ENCODE peak calls at places on chromosomes 7 and 10, in four cellular contexts. G is GM12878, Z is K562, C is A549. N is an unnamed sample.

GRCh38 chr10:62266147-62266546 is 2.5 kb downstream of the RTKN2 start:
- DNase-seq in G (no peak), Z (no peak), C (no peak), N (no peak)

GRCh38 chr7:108109216-108109908 is 20.8 kb downstream of the LAMB4 start:
- DNase-seq in C (peak), Z (no peak), G (no peak), N (peak)

GRCh38 chr10:80568306-80568705 is 30.6 kb downstream of the SH2D4B start:
- DNase-seq in C (no peak), Z (no peak), G (no peak), N (no peak)

GRCh38 chr7:142568430-142569097 is 180.7 kb upstream of the PRSS1 start:
- DNase-seq in C (peak), G (no peak), Z (no peak), N (no peak)

GRCh38 chr10:29208816-29209215 is 80.1 kb upstream of the LYZL1 start:
- DNase-seq in C (no peak), G (no peak), Z (no peak), N (no peak)

GRCh38 chr10:42866115-42866995 is 83.8 kb downstream of the BMS1 start:
- DNase-seq in C (peak), G (no peak), Z (peak), N (peak)

GRCh38 chr7:98283127-98283886 is 1.8 kb downstream of the BRI3 start:
- DNase-seq in G (no peak), Z (no peak), C (no peak), N (no peak)

GRCh38 chr10:44860811-44861751 is 50.1 kb upstream of the TMEM72 start:
- DNase-seq in Z (no peak), C (no peak), G (no peak), N (no peak)

GRCh38 chr7:21358640-21359039 is 69.2 kb upstream of the SP4 start:
- DNase-seq in Z (no peak), G (no peak), C (no peak), N (no peak)

GRCh38 chr10:132910901-132911711 is 31.3 kb downstream of the CFAP46 start:
- DNase-seq in C (no peak), G (no peak), Z (no peak), N (no peak)

GRCh38 chr10:72784551-72785421 is 92.8 kb downstream of the MCU start:
- DNase-seq in C (no peak), G (no peak), Z (no peak), N (peak)

GRCh38 chr10:70613941-70614340 is 11.4 kb upstream of the PRF1 start:
- DNase-seq in Z (no peak), G (no peak), C (no peak), N (no peak)

GRCh38 chr7:81190997-81191747 is 272.3 kb upstream of the SEMA3C start:
- DNase-seq in Z (no peak), G (no peak), C (peak), N (no peak)

GRCh38 chr10:75703191-75703861 is 271.9 kb downstream of the LRMDA start:
- DNase-seq in G (no peak), Z (no peak), C (no peak), N (no peak)

GRCh38 chr7:82527831-82528230 is 84.3 kb upstream of the CACNA2D1 start:
- DNase-seq in G (no peak), Z (no peak), C (no peak), N (no peak)

GRCh38 chr7:143979359-143979758 is 20.8 kb upstream of the OR6B1 start:
- DNase-seq in G (no peak), C (peak), Z (no peak), N (no peak)

GRCh38 chr10:80077869-80078447 is 507 bp upstream of the TMEM254 start:
- DNase-seq in C (no peak), Z (no peak), G (no peak), N (no peak)

GRCh38 chr10:5297466-5297865 is 67.3 kb upstream of the UCN3 start:
- DNase-seq in G (no peak), Z (no peak), C (no peak), N (no peak)

GRCh38 chr10:33697016-33697415 is 362.5 kb upstream of the NRP1 start:
- DNase-seq in G (no peak), Z (no peak), C (no peak), N (no peak)

GRCh38 chr10:8712653-8713052 is 658.2 kb downstream of the GATA3 start:
- DNase-seq in Z (no peak), C (no peak), G (no peak), N (no peak)

GRCh38 chr7:134778941-134779740 is at the start of gene CALD1:
- DNase-seq in Z (no peak), G (no peak), C (peak), N (peak)

GRCh38 chr10:48251152-48251524 is 23.4 kb downstream of the FRMPD2 start:
- DNase-seq in G (no peak), Z (no peak), C (no peak), N (no peak)

GRCh38 chr10:26555719-26556368 is 117.7 kb downstream of the APBB1IP start:
- DNase-seq in Z (no peak), C (peak), G (no peak), N (no peak)

GRCh38 chr10:68007356-68007755 is 67.7 kb downstream of the HERC4 start:
- DNase-seq in Z (no peak), G (no peak), C (no peak), N (no peak)

GRCh38 chr7:73978681-73979563 is 49.1 kb upstream of the ELN start:
- DNase-seq in G (peak), C (peak), Z (peak), N (peak)

GRCh38 chr7:81120803-81121202 is 202.0 kb upstream of the SEMA3C start:
- DNase-seq in G (no peak), Z (no peak), C (no peak), N (peak)

GRCh38 chr7:317643-318405 is 27.9 kb downstream of the FOXL3 start:
- DNase-seq in Z (no peak), G (no peak), C (no peak), N (no peak)

GRCh38 chr10:93189959-93190358 is 116.3 kb downstream of the CYP26A1 start:
- DNase-seq in C (no peak), G (no peak), Z (no peak), N (no peak)

GRCh38 chr10:75406158-75407065 is 4.8 kb upstream of the ZNF503 start:
- DNase-seq in Z (no peak), G (no peak), C (no peak), N (peak)

GRCh38 chr10:66637273-66638036 is 288.4 kb upstream of the LRRTM3 start:
- DNase-seq in C (no peak), G (no peak), Z (no peak), N (peak)

GRCh38 chr10:123150986-123151738 is 3.0 kb upstream of the BUB3 start:
- DNase-seq in Z (no peak), C (no peak), G (no peak), N (peak)

GRCh38 chr7:12794722-12795302 is 107.4 kb downstream of the ARL4A start:
- DNase-seq in Z (no peak), G (no peak), C (no peak), N (no peak)

GRCh38 chr7:71389976-71390375 is 258.0 kb downstream of the GALNT17 start:
- DNase-seq in C (no peak), G (no peak), Z (no peak), N (no peak)

GRCh38 chr7:149427096-149427680 is 33.7 kb downstream of the ZNF777 start:
- DNase-seq in Z (no peak), G (no peak), C (no peak), N (no peak)

GRCh38 chr7:127993987-127994386 is 37.2 kb downstream of the LRRC4 start:
- DNase-seq in Z (peak), G (no peak), C (no peak), N (no peak)

GRCh38 chr7:127995866-127996215 is 35.4 kb downstream of the LRRC4 start:
- DNase-seq in C (no peak), G (no peak), Z (no peak), N (no peak)

GRCh38 chr7:127995157-127995865 is 35.9 kb downstream of the LRRC4 start:
- DNase-seq in Z (peak), C (no peak), G (no peak), N (no peak)

GRCh38 chr7:127996253-127997071 is 34.8 kb downstream of the LRRC4 start:
- DNase-seq in Z (peak), C (no peak), G (no peak), N (no peak)

DNA sequence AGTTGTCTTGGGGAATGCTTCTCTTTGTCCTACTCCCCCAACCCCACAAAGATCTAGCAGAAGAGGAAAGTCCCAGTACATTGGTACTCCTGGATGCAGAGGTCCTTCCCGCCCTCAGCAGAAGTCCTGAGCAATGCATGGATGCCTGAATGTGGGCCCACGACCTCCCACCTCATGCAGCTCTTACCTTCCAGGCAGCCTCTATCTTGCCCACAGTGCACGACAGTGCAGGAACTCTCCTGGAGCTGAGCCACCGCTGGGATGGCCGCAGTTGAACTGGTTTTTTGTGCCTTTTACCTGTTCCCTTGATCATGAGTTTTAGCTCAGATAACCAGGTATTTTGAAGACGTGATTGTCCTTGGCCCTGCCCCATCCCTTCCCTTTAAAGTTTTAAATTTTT is 37.9 kb downstream of the LRRC4 start:
- DNase-seq in C (no peak), G (no peak), Z (no peak), N (no peak)
- TF ChIP-seq JUNB in C (no peak), G (no peak), Z (no peak), N (no peak)

GRCh38 chr7:16619979-16620408 is 25.6 kb downstream of the ANKMY2 start:
- DNase-seq in G (peak), C (no peak), Z (no peak), N (no peak)
- H3K4me3 ChIP-seq in G (no peak), C (no peak), Z (no peak), N (no peak)

DNA sequence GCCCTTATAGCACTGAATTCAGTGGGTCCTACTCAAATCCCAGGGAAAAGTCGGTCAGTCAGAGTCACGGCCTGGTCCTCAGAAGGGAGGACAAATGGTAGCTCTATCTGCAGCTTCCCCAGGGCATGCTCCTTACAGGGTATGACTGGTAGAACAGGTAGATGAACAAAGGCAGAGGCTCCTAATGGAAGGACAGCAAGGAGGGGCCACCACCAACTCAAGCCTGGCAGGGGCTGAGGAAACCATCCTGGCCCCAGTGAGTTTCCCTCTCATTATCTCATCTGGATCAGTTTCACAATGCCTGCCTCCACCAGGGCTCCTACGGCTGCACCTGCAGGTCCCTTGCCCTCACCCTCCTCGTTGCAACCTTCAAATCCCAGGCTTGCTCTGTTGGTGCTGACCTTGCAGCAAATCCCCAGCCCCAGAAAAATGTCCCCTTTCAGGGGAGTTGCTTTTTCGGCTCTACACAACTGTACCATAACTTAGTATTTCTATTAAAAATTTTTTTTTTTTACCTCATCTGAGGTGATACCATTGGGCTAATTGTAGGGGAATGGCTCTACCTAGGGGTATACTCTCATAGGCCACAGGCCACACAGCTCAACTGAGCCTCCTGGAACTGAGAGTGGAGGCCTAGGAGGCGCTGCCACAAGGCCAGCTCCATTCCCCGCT is 2.4 kb upstream of the MYO1G start:
- DNase-seq in G (no peak), Z (no peak), C (no peak), N (peak)
- TF ChIP-seq JUNB in G (no peak), Z (no peak), C (no peak), N (no peak)

GRCh38 chr10:131742371-131743000 is 158.3 kb upstream of the PPP2R2D start:
- DNase-seq in C (no peak), G (no peak), Z (no peak), N (no peak)
- H3K4me3 ChIP-seq in C (no peak), G (no peak), Z (no peak), N (no peak)

GRCh38 chr10:91287276-91287675 is 66.8 kb downstream of the PCGF5 start:
- DNase-seq in Z (no peak), C (no peak), G (no peak), N (no peak)

GRCh38 chr10:91287912-91288311 is 67.4 kb downstream of the PCGF5 start:
- DNase-seq in Z (no peak), C (no peak), G (no peak), N (no peak)

GRCh38 chr10:91286572-91286971 is 66.1 kb downstream of the PCGF5 start:
- DNase-seq in C (no peak), Z (no peak), G (no peak), N (peak)

GRCh38 chr10:91290607-91291006 is 70.1 kb downstream of the PCGF5 start:
- DNase-seq in Z (no peak), C (no peak), G (no peak), N (no peak)

GRCh38 chr10:91289295-91289694 is 68.8 kb downstream of the PCGF5 start:
- DNase-seq in Z (no peak), G (no peak), C (no peak), N (no peak)
- TF ChIP-seq JUNB in Z (no peak), G (no peak), C (no peak), N (no peak)

DNA sequence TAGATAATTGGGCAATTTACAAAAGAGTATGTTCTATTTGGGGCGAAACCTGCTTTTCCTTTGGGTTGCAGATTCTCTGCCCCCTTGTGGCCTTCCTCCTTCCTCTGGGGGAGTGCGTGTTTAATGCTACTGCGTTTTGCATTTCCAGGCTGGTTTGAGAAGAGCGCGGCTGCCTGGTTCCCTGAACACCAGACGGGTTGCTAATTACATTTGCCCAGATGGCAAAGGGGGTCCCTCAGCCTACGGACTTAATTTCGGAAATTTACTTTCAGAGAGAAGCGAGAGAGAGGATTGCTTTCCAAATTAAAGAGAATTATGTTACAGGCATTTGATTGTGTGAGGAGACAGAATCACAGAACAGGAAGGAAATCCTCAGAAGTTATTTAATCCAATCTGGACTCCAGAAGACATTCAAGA is 91.9 kb upstream of the JAZF1 start:
- DNase-seq in G (no peak), Z (peak), C (peak), N (peak)
- H3K4me3 ChIP-seq in G (no peak), Z (no peak), C (no peak), N (no peak)